ENCODE peak calls at places on chromosome 19, in nine cellular contexts. A, U, F, N, C, E, H, G and R are unnamed samples.

GRCh38 chr19:1455336-1456120 is 5.6 kb downstream of the APC2 start:
- DNase-seq in A (no peak), U (no peak), F (no peak), N (peak; percentile 67), C (peak; percentile 84), E (no peak), H (peak; percentile 30), G (peak; percentile 37), R (no peak)

GRCh38 chr19:1590641-1591397 is 1.8 kb downstream of the MBD3 start:
- DNase-seq in A (no peak), U (no peak), F (no peak), N (no peak), C (peak; percentile 76), E (no peak), H (no peak), G (no peak), R (no peak)

GRCh38 chr19:14368011-14368513 is 13.2 kb upstream of the ADGRE5 start:
- DNase-seq in A (no peak), U (no peak), F (no peak), N (no peak), C (no peak), E (no peak), H (no peak), G (no peak), R (no peak)

GRCh38 chr19:6402834-6403608 is 10.1 kb upstream of the GTF2F1 start:
- DNase-seq in A (no peak), U (no peak), F (no peak), N (no peak), C (no peak), E (peak; percentile 45), H (peak; percentile 52), G (no peak), R (no peak)

GRCh38 chr19:9139609-9140158 is 513 bp upstream of the ZNF317 start:
- DNase-seq in A (no peak), U (no peak), F (no peak), N (no peak), C (no peak), E (no peak), H (no peak), G (no peak), R (no peak)

GRCh38 chr19:871446-872265 is 12.2 kb downstream of the CFD start:
- DNase-seq in A (no peak), U (no peak), F (no peak), N (no peak), C (no peak), E (no peak), H (peak; percentile 31), G (no peak), R (peak; percentile 83)

GRCh38 chr19:55640577-55641375 is at the start of gene ZNF580:
- DNase-seq in A (no peak), U (peak; percentile 73), F (peak; percentile 79), N (peak; percentile 63), C (peak; percentile 82), E (no peak), H (peak; percentile 78), G (peak; percentile 53), R (peak; percentile 92)

GRCh38 chr19:44642375-44642774 is 1.3 kb upstream of the PVR start:
- DNase-seq in A (no peak), U (no peak), F (no peak), N (no peak), C (no peak), E (no peak), H (no peak), G (no peak), R (no peak)

GRCh38 chr19:42197375-42197817 is 20.1 kb downstream of the DEDD2 start:
- DNase-seq in A (no peak), U (peak; percentile 64), F (no peak), N (no peak), C (no peak), E (no peak), H (no peak), G (peak; percentile 78), R (no peak)

GRCh38 chr19:28350037-28350436 is 862.9 kb downstream of the UQCRFS1 start:
- DNase-seq in A (no peak), U (no peak), F (no peak), N (no peak), C (no peak), E (no peak), H (no peak), G (no peak), R (peak; percentile 76)

GRCh38 chr19:6466526-6467248 is 2.6 kb downstream of the CRB3 start:
- DNase-seq in A (no peak), U (no peak), F (no peak), N (no peak), C (no peak), E (no peak), H (no peak), G (no peak), R (no peak)

GRCh38 chr19:47661571-47661970 is 51.7 kb upstream of the EHD2 start:
- DNase-seq in A (no peak), U (no peak), F (no peak), N (no peak), C (no peak), E (no peak), H (no peak), G (no peak), R (no peak)

GRCh38 chr19:45103200-45103624 is 10.2 kb downstream of the PPP1R37 start:
- DNase-seq in A (no peak), U (peak; percentile 65), F (no peak), N (no peak), C (peak; percentile 68), E (no peak), H (no peak), G (peak; percentile 42), R (no peak)

GRCh38 chr19:13104848-13105646 is 2.4 kb upstream of the LYL1 start:
- DNase-seq in A (no peak), U (peak; percentile 51), F (no peak), N (no peak), C (peak; percentile 69), E (no peak), H (no peak), G (peak; percentile 44), R (no peak)

GRCh38 chr19:40603071-40603718 is 2.0 kb downstream of the LTBP4 start:
- DNase-seq in A (no peak), U (no peak), F (peak; percentile 77), N (no peak), C (no peak), E (no peak), H (peak; percentile 59), G (no peak), R (no peak)

GRCh38 chr19:47305309-47305751 is 4.3 kb upstream of the C5AR1 start:
- DNase-seq in A (peak; percentile 76), U (peak; percentile 74), F (no peak), N (peak; percentile 73), C (peak; percentile 50), E (peak; percentile 78), H (peak; percentile 90), G (peak; percentile 74), R (peak; percentile 93)

GRCh38 chr19:50877338-50877737 is 4.1 kb downstream of the KLK2 start:
- DNase-seq in A (no peak), U (no peak), F (no peak), N (no peak), C (no peak), E (no peak), H (no peak), G (no peak), R (no peak)

GRCh38 chr19:45424191-45425058 is 708 bp upstream of the ERCC1 start:
- DNase-seq in A (peak; percentile 84), U (peak; percentile 73), F (peak; percentile 92), N (peak; percentile 62), C (no peak), E (peak; percentile 83), H (peak; percentile 98), G (peak; percentile 84), R (peak; percentile 89)

GRCh38 chr19:56141416-56141992 is 417 bp downstream of the ZNF444 start:
- DNase-seq in A (no peak), U (no peak), F (no peak), N (no peak), C (peak; percentile 36), E (no peak), H (no peak), G (no peak), R (no peak)

GRCh38 chr19:23406716-23407115 is 11.4 kb upstream of the ZNF91 start:
- DNase-seq in A (no peak), U (no peak), F (peak; percentile 33), N (no peak), C (no peak), E (no peak), H (no peak), G (no peak), R (no peak)
- TF ChIP-seq CTCF in A (no peak), U (no peak), F (no peak), N (no peak), C (no peak), E (no peak), H (no peak), G (no peak), R (no peak)

DNA sequence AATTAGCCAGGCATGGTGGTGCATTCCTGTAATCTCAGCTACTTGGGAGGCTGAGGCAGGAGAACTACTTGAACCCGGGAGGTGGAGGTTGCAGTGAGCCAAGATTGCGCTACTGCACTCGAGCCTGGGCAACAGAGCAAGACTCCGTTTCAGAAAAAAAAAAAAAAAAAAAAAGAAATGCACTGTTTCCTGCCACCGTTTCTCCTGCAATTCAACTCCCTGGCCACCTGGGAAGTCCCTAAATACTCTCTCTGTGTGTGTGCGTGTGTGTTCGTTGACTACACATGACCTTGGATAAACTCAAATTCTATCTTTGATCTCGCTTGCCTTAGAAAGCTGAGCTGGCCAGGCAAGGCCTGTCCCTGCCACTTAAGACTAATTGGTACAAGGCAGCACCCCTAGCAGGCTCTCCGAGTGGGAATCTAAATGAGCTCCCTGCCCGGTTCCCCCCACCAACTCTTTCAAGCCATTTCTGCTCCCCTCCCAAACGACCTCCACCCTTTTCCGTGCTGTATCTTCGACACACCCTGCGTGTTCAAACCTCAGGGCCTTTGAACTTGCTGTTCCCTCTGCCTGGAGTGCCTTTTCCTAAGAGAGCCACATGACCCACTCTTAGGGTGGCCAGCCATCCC is 5.2 kb upstream of the BCAT2 start:
- DNase-seq in A (no peak), U (no peak), F (no peak), N (peak; percentile 62), C (peak; percentile 62), E (no peak), H (peak; percentile 43), G (peak; percentile 65), R (no peak)
- TF ChIP-seq CTCF in A (no peak), U (no peak), F (no peak), N (no peak), C (no peak), E (no peak), H (no peak), G (peak; percentile 39), R (no peak)

GRCh38 chr19:43624933-43625332 is 5.5 kb upstream of the ZNF428 start:
- DNase-seq in A (no peak), U (peak; percentile 82), F (no peak), N (peak; percentile 70), C (peak; percentile 92), E (no peak), H (peak; percentile 8), G (peak; percentile 66), R (no peak)
- TF ChIP-seq CTCF in A (no peak), U (peak; percentile 12), F (no peak), N (no peak), C (peak; percentile 71), E (peak; percentile 1), H (no peak), G (no peak), R (no peak)

DNA sequence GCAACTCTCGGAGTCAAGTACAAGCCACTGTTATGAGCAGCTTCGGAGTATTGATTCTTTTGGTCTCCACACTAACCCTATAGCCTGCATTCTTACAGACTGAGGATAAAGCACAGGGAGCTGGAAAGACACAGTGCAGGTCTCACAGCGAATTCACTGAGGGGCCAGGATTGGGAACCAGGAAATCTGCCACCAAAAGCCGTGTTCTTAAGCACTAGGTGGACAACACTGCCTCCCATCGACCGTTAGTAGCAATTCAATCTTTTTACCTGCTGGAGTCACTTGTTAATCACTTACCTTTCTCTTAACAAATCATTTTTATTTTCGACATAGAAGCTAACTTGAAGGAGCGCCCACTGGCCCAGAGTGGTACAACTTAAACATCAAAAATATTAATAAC is 6.3 kb downstream of the PMIS2 start:
- DNase-seq in A (no peak), U (no peak), F (no peak), N (peak; percentile 36), C (peak; percentile 74), E (peak; percentile 3), H (peak; percentile 37), G (no peak), R (no peak)
- TF ChIP-seq CTCF in A (peak; percentile 54), U (peak; percentile 45), F (no peak), N (peak; percentile 31), C (peak; percentile 55), E (peak; percentile 56), H (peak; percentile 55), G (peak; percentile 47), R (peak; percentile 50)